ENCODE peak calls at places on chromosomes 7 and 10, in nine cellular contexts. W is A549, I is uterus, U is PC-3, H is fibroblast of lung, Y is gastrocnemius medialis, T is tibial artery, N is endodermal cell, F is stomach. K is an unnamed sample. For H3K4me1, the result is how much of the 10 kb centered on the place peaks cover.

GRCh38 chr10:6399241-6399701 is 180.8 kb downstream of the PRKCQ start:
- DNase-seq in W (peak), I (no peak), U (no peak), H (peak), Y (no peak), T (peak), N (no peak), F (no peak), K (peak)

GRCh38 chr7:105178928-105179541 is 165.0 kb downstream of the KMT2E start:
- DNase-seq in W (no peak), I (no peak), U (no peak), H (no peak), Y (no peak), T (no peak), N (no peak), F (no peak), K (no peak)

GRCh38 chr10:60846173-60846572 is 67.9 kb downstream of the CDK1 start:
- DNase-seq in W (no peak), I (no peak), U (peak), H (peak), Y (no peak), T (no peak), N (no peak), F (no peak), K (no peak)

GRCh38 chr10:119575506-119575905 is 21.3 kb downstream of the TIAL1 start:
- DNase-seq in W (peak), I (no peak), U (no peak), H (peak), Y (no peak), T (no peak), N (no peak), F (no peak), K (no peak)

GRCh38 chr7:35537067-35538023 is 157.6 kb downstream of the HERPUD2 start:
- DNase-seq in W (peak), I (peak), U (peak), H (peak), Y (peak), T (peak), N (peak), F (peak), K (peak)

GRCh38 chr10:42632557-42632956 is 5.8 kb downstream of the ZNF33B start:
- DNase-seq in W (no peak), I (no peak), U (no peak), H (no peak), Y (no peak), T (no peak), N (no peak), F (no peak), K (no peak)

GRCh38 chr10:12448729-12449391 is 99.5 kb downstream of the CAMK1D start:
- DNase-seq in W (peak), I (peak), U (peak), H (peak), Y (no peak), T (peak), N (no peak), F (peak), K (no peak)

GRCh38 chr7:4103352-4104091 is 578.6 kb upstream of the FOXK1 start:
- DNase-seq in W (peak), I (no peak), U (peak), H (peak), Y (no peak), T (no peak), N (peak), F (no peak), K (no peak)

GRCh38 chr10:74135452-74135851 is 15.2 kb downstream of the AP3M1 start:
- DNase-seq in W (no peak), I (no peak), U (no peak), H (no peak), Y (no peak), T (no peak), N (no peak), F (no peak), K (no peak)

GRCh38 chr10:24993237-24993958 is 22.6 kb downstream of the ENKUR start:
- DNase-seq in W (no peak), I (no peak), U (no peak), H (no peak), Y (no peak), T (no peak), N (no peak), F (no peak), K (no peak)

GRCh38 chr7:30472081-30472770 is 6.4 kb downstream of the NOD1 start:
- DNase-seq in W (no peak), I (no peak), U (no peak), H (no peak), Y (no peak), T (no peak), N (peak), F (no peak), K (no peak)

GRCh38 chr7:104156842-104157277 is 51.0 kb downstream of the ORC5 start:
- DNase-seq in W (peak), I (no peak), U (peak), H (peak), Y (no peak), T (no peak), N (no peak), F (no peak), K (no peak)

GRCh38 chr7:142457146-142457703 is 199.4 kb upstream of the PRSS58 start:
- DNase-seq in W (no peak), I (no peak), U (no peak), H (no peak), Y (no peak), T (no peak), N (no peak), F (no peak), K (no peak)

GRCh38 chr7:81267508-81267907 is 348.7 kb upstream of the SEMA3C start:
- DNase-seq in W (no peak), I (no peak), U (peak), H (no peak), Y (no peak), T (no peak), N (no peak), F (no peak), K (no peak)

DNA sequence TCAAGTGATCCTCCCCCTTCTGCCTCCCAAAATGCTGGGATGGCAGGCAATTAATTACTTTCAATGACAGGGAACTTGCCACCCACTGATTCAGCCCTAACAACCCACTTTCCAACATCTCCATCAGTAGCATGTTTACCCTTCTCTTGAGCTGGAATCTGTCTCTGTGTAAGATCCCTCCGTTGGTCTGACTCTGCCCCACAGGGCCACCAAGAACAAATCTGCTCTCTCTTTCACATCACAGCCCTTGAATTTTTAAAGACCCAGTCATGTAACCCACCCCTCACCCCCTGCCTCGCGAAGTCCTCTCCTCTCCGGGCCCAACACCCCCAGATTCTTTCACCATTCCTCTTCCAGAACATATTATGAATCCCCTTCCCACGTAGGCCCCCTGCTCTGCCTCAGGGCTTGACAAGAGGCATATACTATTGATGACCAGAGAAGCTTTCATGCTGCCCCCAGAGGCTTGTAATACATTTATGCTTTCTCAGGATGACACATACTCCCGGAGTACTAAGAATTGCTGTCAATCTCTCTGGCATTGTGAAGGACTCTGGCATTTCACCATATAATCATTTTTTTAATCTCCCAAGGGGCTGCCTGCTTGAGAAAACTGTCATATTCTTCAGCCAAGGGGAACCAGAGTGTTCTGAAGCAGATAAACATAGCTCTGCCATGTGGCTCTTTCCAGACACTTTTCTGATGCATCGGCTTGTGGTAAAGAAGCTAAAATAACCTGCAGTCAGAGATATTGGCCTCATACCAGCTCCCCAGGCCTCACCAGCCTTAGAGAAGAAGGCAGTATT is 179.2 kb upstream of the AUTS2 start:
- DNase-seq in W (no peak), I (no peak), U (no peak), H (no peak), Y (no peak), T (no peak), N (no peak), F (no peak), K (no peak)
- TF ChIP-seq CTCF in W (no peak), I (no peak), U (no peak), H (no peak), Y (no peak), T (no peak), N (no peak), F (no peak), K (no peak)

GRCh38 chr7:139743967-139744767 is 33.6 kb downstream of the HIPK2 start:
- DNase-seq in W (no peak), I (no peak), U (no peak), H (no peak), Y (no peak), T (no peak), N (no peak), F (no peak), K (no peak)
- H3K4me1 ChIP-seq in W (half or more), I (under half), U (under half), H (under half), Y (half or more), T (half or more), N (under half), F (half or more), K (half or more)

DNA sequence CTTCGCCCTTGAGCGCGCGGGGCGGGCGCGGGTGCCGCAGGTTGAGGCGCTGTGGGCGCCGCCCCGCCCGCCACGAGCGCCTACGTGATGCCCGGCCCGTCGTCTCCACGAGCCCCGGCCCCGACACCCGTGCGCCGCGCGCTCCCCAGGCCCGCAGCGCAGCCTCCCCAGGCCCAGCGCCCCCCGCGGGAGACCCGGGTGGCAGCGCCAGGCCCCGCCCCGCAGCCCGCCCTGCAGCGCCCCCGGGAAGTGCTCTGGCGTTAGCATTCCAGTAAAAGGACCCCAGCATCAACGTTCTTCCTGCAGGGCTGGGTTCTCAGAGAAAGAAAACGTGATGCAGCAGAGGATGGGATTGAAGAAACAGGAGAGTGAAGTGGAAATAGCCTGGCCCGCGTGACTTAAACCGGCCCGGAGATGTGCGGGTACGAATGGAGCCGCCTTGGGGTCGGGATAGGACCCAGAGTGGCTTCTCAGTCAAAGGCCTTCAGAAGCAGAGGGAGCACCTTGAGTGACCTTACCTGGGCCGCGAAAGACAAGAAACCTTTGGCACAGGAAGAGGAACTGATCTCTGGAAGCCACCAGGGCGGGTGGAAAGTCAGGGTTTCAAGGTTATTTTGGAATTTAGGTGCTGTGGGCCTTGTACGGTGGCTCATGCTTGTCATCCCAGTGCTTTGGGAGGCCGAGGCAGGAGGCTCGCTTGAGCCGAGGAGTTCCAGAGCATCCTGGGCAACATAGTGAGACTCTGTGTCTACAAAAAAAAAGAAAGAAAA is 1.8 kb downstream of the PFKP start:
- DNase-seq in W (no peak), I (no peak), U (no peak), H (peak), Y (no peak), T (no peak), N (peak), F (no peak), K (no peak)
- TF ChIP-seq CTCF in W (no peak), I (no peak), U (no peak), H (no peak), Y (no peak), T (no peak), N (no peak), F (no peak), K (no peak)

GRCh38 chr7:114969096-114969495 is 47.2 kb downstream of the MDFIC start:
- DNase-seq in W (no peak), I (no peak), U (no peak), H (no peak), Y (no peak), T (no peak), N (no peak), F (no peak), K (no peak)
- H3K4me1 ChIP-seq in W (under half), I (under half), U (under half), H (under half), Y (under half), T (under half), N (under half), F (under half), K (under half)